ENCODE peak calls at places on chromosomes 6 and 20, in nine cellular contexts. E is HS-27A; H is GM23338; C is T47D; T is EH; G is iris pigment epithelial cell; V is activated CD4-positive, alpha-beta T cell treated with anti-CD3 and anti-CD28 coated beads, Interleukin-2, amount 10 ng/mL, durations not matched to agents 7 days and 5 days; P is body of pancreas; Y is type B pancreatic cell. F is an unnamed sample.

GRCh38 chr20:11919046-11919445 is 1.4 kb downstream of the BTBD3 start:
- DNase-seq in C (no peak), H (peak), V (no peak), Y (no peak), P (peak), E (no peak), T (no peak), G (no peak), F (no peak)

GRCh38 chr6:110703906-110704594 is 111.2 kb downstream of the CDK19 start:
- DNase-seq in V (no peak), P (no peak), G (peak), C (no peak), Y (no peak), H (no peak), T (peak), E (no peak), F (peak)

GRCh38 chr6:144847906-144848305 is 562.8 kb downstream of the UTRN start:
- DNase-seq in T (no peak), V (no peak), G (no peak), Y (no peak), H (no peak), P (no peak), C (no peak), E (no peak), F (no peak)

GRCh38 chr20:5870462-5871021 is 79.8 kb downstream of the TRMT6 start:
- DNase-seq in H (peak), E (no peak), V (no peak), P (no peak), G (no peak), Y (no peak), T (no peak), C (no peak), F (no peak)

GRCh38 chr6:53746442-53747103 is 48.2 kb upstream of the LRRC1 start:
- DNase-seq in E (no peak), P (no peak), Y (no peak), C (peak), G (no peak), H (no peak), V (no peak), T (no peak), F (no peak)

GRCh38 chr6:111731404-111732195 is 125.9 kb upstream of the TRAF3IP2 start:
- DNase-seq in G (peak), P (no peak), E (no peak), Y (no peak), H (peak), V (no peak), C (no peak), T (peak), F (no peak)

GRCh38 chr20:17617212-17617867 is 47.5 kb downstream of the DSTN start:
- DNase-seq in C (peak), T (peak), V (peak), Y (peak), E (no peak), P (peak), G (no peak), H (peak), F (peak)

GRCh38 chr6:130129781-130130246 is 92.9 kb downstream of the SAMD3 start:
- DNase-seq in E (no peak), Y (no peak), G (peak), V (no peak), C (peak), H (no peak), T (peak), P (no peak), F (no peak)

GRCh38 chr20:14717124-14718004 is 380.0 kb upstream of the FLRT3 start:
- DNase-seq in Y (no peak), E (no peak), G (no peak), C (no peak), T (no peak), H (no peak), P (no peak), V (no peak), F (no peak)

GRCh38 chr6:131029661-131030297 is 33.3 kb downstream of the EPB41L2 start:
- DNase-seq in G (peak), P (no peak), E (peak), H (peak), Y (no peak), V (no peak), C (no peak), T (peak), F (peak)

GRCh38 chr6:131065112-131065823 is 2.2 kb upstream of the EPB41L2 start:
- DNase-seq in P (no peak), V (no peak), T (no peak), C (no peak), H (no peak), Y (no peak), G (no peak), E (no peak), F (no peak)

F was measured in HCEC 1CT.